ENCODE peak calls at places on chromosomes 12 and 14, in eight cellular contexts. Q is HCT116, O is SK-N-SH, R is HepG2, X is K562, V is H1, C is GM12878, D is IMR-90. E is an unnamed sample.

GRCh38 chr12:1505151-1505450 is 89.3 kb downstream of the FBXL14 start:
- DNase-seq in Q (no peak), O (no peak), R (no peak), X (no peak), V (no peak), C (no peak), D (no peak), E (no peak)

GRCh38 chr12:58306266-58306995 is 365.1 kb downstream of the ATP23 start:
- DNase-seq in Q (no peak), O (no peak), R (no peak), X (no peak), V (no peak), C (no peak), D (no peak), E (no peak)

GRCh38 chr14:25394356-25394755 is 344.4 kb upstream of the STXBP6 start:
- DNase-seq in Q (no peak), O (no peak), R (no peak), X (no peak), V (no peak), C (no peak), D (no peak), E (no peak)

GRCh38 chr14:36518031-36518585 is 1.9 kb downstream of the NKX2-1 start:
- DNase-seq in Q (no peak), O (peak), R (no peak), X (no peak), V (no peak), C (no peak), D (no peak), E (no peak)

GRCh38 chr12:103470664-103471063 is 25.1 kb downstream of the C12orf42 start:
- DNase-seq in Q (no peak), O (no peak), R (no peak), X (no peak), V (no peak), C (no peak), D (no peak), E (no peak)

GRCh38 chr12:92270501-92270900 is 124.9 kb upstream of the BTG1 start:
- DNase-seq in Q (no peak), O (no peak), R (no peak), X (no peak), V (no peak), C (no peak), D (no peak), E (no peak)

GRCh38 chr12:116864371-116865160 is 16.7 kb downstream of the HRK start:
- DNase-seq in Q (no peak), O (no peak), R (peak), X (no peak), V (no peak), C (no peak), D (peak), E (peak)

GRCh38 chr14:68782091-68782981 is 10.5 kb downstream of the ZFP36L1 start:
- DNase-seq in Q (no peak), O (no peak), R (no peak), X (peak), V (no peak), C (no peak), D (no peak), E (no peak)

GRCh38 chr12:7788316-7788689 is 899 bp upstream of the NANOG start:
- DNase-seq in Q (no peak), O (no peak), R (no peak), X (no peak), V (no peak), C (no peak), D (no peak), E (no peak)

GRCh38 chr14:48430805-48431204 is 755.4 kb upstream of the MDGA2 start:
- DNase-seq in Q (no peak), O (no peak), R (no peak), X (no peak), V (no peak), C (no peak), D (no peak), E (no peak)

GRCh38 chr14:58587271-58587670 is 50.5 kb upstream of the DACT1 start:
- DNase-seq in Q (no peak), O (no peak), R (no peak), X (no peak), V (no peak), C (no peak), D (peak), E (no peak)

GRCh38 chr14:77200406-77200985 is 18.9 kb downstream of the TMEM63C start:
- DNase-seq in Q (no peak), O (no peak), R (no peak), X (no peak), V (no peak), C (no peak), D (no peak), E (no peak)

GRCh38 chr14:69673578-69674305 is 62.3 kb downstream of the SUSD6 start:
- DNase-seq in Q (no peak), O (no peak), R (no peak), X (no peak), V (no peak), C (no peak), D (no peak), E (no peak)

DNA sequence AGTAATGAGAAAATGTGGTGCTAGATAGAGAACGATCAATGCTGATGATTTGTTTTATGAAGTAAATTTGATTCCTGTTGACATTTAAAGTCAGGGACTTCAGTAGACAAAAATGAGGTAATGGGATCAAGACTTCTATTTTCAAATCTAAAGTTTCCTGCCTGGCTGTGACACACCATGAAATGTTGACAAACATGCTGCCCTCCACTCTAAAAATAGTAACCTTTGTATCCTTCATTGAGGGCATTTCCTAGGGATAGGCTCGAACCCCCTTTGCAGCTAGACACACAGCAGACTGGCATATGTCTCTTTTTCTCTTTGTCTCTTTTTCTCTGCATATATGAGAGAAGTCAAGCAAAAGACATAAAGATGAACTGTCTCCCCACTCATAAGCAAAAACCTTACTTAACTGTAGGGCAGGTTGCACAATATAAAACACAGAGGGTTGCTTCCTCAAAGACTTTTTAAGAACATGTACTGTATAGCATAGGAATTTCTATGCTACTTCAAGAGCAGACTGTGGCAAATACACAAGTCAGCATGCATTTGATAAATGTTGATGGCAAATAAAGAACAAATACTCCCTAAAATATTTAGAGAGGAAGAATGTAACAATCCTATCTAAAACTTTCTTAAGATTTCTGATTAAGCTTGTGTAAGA is 75.6 kb upstream of the GTF2A1 start:
- DNase-seq in Q (no peak), O (no peak), R (no peak), X (no peak), V (no peak), C (no peak), D (no peak), E (no peak)
- H3K27ac ChIP-seq in Q (no peak), O (no peak), R (no peak), X (no peak), V (no peak), C (no peak), D (no peak), E (no peak)

GRCh38 chr12:10454531-10454930 is 1.4 kb upstream of the KLRC1 start:
- DNase-seq in Q (no peak), O (no peak), R (no peak), X (no peak), V (no peak), C (no peak), D (no peak), E (no peak)

GRCh38 chr12:10455766-10456165 is 2.6 kb upstream of the KLRC1 start:
- DNase-seq in Q (no peak), O (no peak), R (no peak), X (no peak), V (no peak), C (no peak), D (no peak), E (no peak)

GRCh38 chr12:10457760-10458159 is 4.6 kb upstream of the KLRC1 start:
- DNase-seq in Q (no peak), O (no peak), R (no peak), X (no peak), V (peak), C (no peak), D (no peak), E (no peak)

GRCh38 chr12:10448236-10448635 is 4.9 kb downstream of the KLRC1 start:
- DNase-seq in Q (no peak), O (no peak), R (no peak), X (no peak), V (no peak), C (no peak), D (no peak), E (no peak)

DNA sequence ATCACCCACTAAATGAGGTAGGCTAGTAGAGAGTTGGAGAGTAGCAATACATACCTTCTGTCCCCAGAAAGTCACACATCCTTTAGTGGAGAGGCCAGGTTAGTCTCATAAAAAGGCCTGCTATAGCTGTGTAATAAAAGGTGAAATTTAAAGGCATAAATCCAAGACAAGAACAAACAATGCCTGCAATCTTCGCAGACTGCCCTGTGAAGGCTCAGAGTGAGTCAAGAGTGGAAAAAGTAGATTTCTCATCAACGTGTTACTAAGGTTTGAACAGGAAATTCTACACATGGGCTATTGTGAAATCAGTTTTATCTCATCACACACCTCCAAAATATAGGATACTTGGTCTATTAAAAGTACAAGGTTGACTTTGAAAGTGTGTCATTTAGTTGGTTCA is at the start of gene KLRC1:
- DNase-seq in Q (no peak), O (no peak), R (no peak), X (no peak), V (no peak), C (no peak), D (no peak), E (no peak)
- TF ChIP-seq RAD21 in Q (no peak), O (no peak), R (no peak), X (no peak), V (no peak), C (no peak), D (no peak), E (no peak)

DNA sequence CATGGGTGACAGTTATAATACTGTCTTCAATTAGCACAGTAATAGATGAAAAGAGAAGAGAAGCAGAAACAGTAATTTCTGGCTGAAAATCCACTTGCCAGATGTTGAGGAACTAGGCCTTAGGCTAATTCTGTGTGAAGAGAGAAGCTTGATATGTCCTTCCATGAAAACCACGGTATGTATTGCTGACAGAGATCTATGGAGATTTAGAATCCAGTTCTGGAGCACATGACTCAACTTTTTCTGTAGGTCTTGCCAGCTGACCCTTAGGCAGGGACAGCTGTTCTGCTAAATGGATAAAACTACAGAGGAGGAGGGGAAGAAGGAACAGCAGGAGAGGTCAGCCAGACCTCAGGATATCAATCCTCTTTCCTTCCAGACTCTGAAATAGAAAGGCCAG is 211.5 kb downstream of the PRKD1 start:
- DNase-seq in Q (no peak), O (no peak), R (no peak), X (no peak), V (no peak), C (no peak), D (peak), E (no peak)
- H3K27ac ChIP-seq in Q (no peak), O (no peak), R (no peak), X (no peak), V (no peak), C (no peak), D (no peak), E (no peak)

GRCh38 chr14:98198385-98198784 is 1073.6 kb downstream of the BCL11B start:
- DNase-seq in Q (no peak), O (no peak), R (no peak), X (no peak), V (no peak), C (no peak), D (no peak), E (no peak)
- TF ChIP-seq RAD21 in Q (no peak), O (no peak), R (no peak), X (no peak), V (no peak), C (no peak), D (no peak), E (no peak)

GRCh38 chr14:93937519-93937918 is 10.4 kb downstream of the FAM181A start:
- DNase-seq in Q (no peak), O (no peak), R (no peak), X (no peak), V (no peak), C (no peak), D (no peak), E (no peak)
- H3K27ac ChIP-seq in Q (no peak), O (no peak), R (no peak), X (no peak), V (no peak), C (no peak), D (no peak), E (no peak)

GRCh38 chr14:101839236-101839635 is 77.7 kb downstream of the PPP2R5C start:
- DNase-seq in Q (no peak), O (no peak), R (no peak), X (no peak), V (no peak), C (peak), D (no peak), E (no peak)
- TF ChIP-seq RAD21 in Q (no peak), O (no peak), R (no peak), X (no peak), V (no peak), C (no peak), D (no peak), E (no peak)

DNA sequence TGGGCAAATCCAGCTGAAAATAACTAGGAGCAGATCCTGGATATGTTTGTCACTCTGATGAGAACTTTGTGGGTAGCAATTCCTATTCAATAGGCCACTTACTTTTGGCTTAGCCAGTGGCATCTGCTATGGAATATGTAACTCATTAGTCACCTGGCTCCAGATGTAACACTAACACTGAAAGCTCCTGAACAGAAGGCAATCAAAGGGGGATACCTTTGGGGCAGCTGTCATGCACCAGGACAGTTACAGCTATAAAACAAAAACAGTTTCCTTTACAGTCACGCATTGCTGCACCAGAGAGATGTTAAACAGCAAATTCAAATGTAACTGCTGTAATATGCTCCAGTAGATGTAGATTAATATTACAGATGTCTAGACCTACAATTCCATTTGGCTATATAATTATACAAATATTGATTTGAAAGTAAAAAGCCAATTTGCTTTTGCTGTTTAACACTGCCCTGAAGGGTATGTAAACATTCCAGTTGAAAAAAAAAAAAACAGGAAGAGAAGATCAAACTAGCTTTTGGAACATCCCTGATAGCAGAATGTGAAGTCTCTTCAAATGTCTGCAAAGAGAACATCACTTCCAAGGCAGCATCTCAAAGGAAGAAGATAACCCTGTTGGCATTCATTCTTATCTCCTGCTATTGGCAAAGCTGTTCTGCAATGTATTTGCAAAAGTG is 18.4 kb downstream of the RACGAP1 start:
- DNase-seq in Q (no peak), O (no peak), R (no peak), X (no peak), V (no peak), C (no peak), D (peak), E (no peak)
- H3K27ac ChIP-seq in Q (no peak), O (peak), R (no peak), X (no peak), V (no peak), C (no peak), D (no peak), E (no peak)